ENCODE peak calls at places on chromosome 1, in eight cellular contexts. F is stimulated activated CD4-positive, alpha-beta T cell treated with anti-CD3 and anti-CD28 coated beads, Interleukin-1b, Interleukin-23, amount 100 ng/mL, for 4 hours; L is DND-41; B is GDM1; G is A549; U is MCF 10A; C is M059J; S is body of pancreas. J is an unnamed sample.

GRCh38 chr1:172976222-172977041 is 74.3 kb downstream of the TNFSF18 start:
- DNase-seq in F (no peak), L (no peak), B (no peak), G (peak; percentile 96), U (peak; percentile 98), C (peak; percentile 97), S (peak; percentile 71), J (no peak)

GRCh38 chr1:167706931-167707877 is 14.6 kb upstream of the MPZL1 start:
- DNase-seq in F (no peak), L (no peak), B (no peak), G (no peak), U (no peak), C (no peak), S (no peak), J (no peak)

GRCh38 chr1:192810253-192810880 is 1.5 kb downstream of the RGS2 start:
- DNase-seq in F (no peak), L (no peak), B (peak; percentile 48), G (no peak), U (peak; percentile 27), C (no peak), S (no peak), J (no peak)

GRCh38 chr1:16191309-16191708 is 21.1 kb downstream of the ARHGEF19 start:
- DNase-seq in F (no peak), L (no peak), B (no peak), G (no peak), U (no peak), C (no peak), S (no peak), J (no peak)

GRCh38 chr1:87129606-87130005 is 199.1 kb upstream of the LMO4 start:
- DNase-seq in F (no peak), L (no peak), B (no peak), G (no peak), U (no peak), C (no peak), S (no peak), J (no peak)

GRCh38 chr1:162873671-162874666 is 13.0 kb upstream of the CCDC190 start:
- DNase-seq in F (no peak), L (no peak), B (no peak), G (peak; percentile 4), U (peak; percentile 73), C (peak; percentile 94), S (no peak), J (no peak)

GRCh38 chr1:214280386-214281029 is 451 bp upstream of the SMYD2 start:
- DNase-seq in F (no peak), L (no peak), B (peak; percentile 48), G (peak; percentile 54), U (peak; percentile 70), C (peak; percentile 59), S (peak; percentile 47), J (peak; percentile 63)

GRCh38 chr1:42646056-42646455 is 12.2 kb upstream of the PPIH start:
- DNase-seq in F (no peak), L (no peak), B (peak; percentile 39), G (no peak), U (no peak), C (peak; percentile 4), S (no peak), J (no peak)

J was measured in H9.